ENCODE peak calls at places on chromosome 13, in four cellular contexts. U, E, S and C are unnamed samples.

GRCh38 chr13:113443991-113444390 is 9.3 kb downstream of the ADPRHL1 start:
- DNase-seq in U (no peak), E (no peak), S (no peak), C (no peak)

GRCh38 chr13:34942732-34943674 is 933 bp downstream of the NBEA start:
- DNase-seq in U (no peak), E (no peak), S (peak), C (peak)

GRCh38 chr13:43284162-43284561 is 260.8 kb downstream of the DNAJC15 start:
- DNase-seq in U (no peak), E (no peak), S (no peak), C (no peak)

GRCh38 chr13:46172531-46172991 is 9.4 kb downstream of the LCP1 start:
- DNase-seq in U (no peak), E (peak), S (no peak), C (no peak)

GRCh38 chr13:59490651-59491050 is 673.1 kb downstream of the DIAPH3 start:
- DNase-seq in U (no peak), E (no peak), S (no peak), C (no peak)

GRCh38 chr13:111265006-111265700 is 55.3 kb upstream of the TEX29 start:
- DNase-seq in U (no peak), E (no peak), S (no peak), C (no peak)

GRCh38 chr13:78201411-78201810 is 282.8 kb upstream of the EDNRB start:
- DNase-seq in U (no peak), E (no peak), S (no peak), C (no peak)

GRCh38 chr13:93876236-93876635 is 603.2 kb downstream of the DCT start:
- DNase-seq in U (no peak), E (no peak), S (no peak), C (no peak)

GRCh38 chr13:98804336-98804855 is 51.9 kb upstream of the SLC15A1 start:
- DNase-seq in U (no peak), E (no peak), S (no peak), C (no peak)

GRCh38 chr13:30577381-30577780 is 40.3 kb upstream of the USPL1 start:
- DNase-seq in U (no peak), E (no peak), S (no peak), C (no peak)

GRCh38 chr13:34502011-34502410 is 440.1 kb upstream of the NBEA start:
- DNase-seq in U (no peak), E (no peak), S (no peak), C (no peak)

GRCh38 chr13:81171065-81171647 is 830.2 kb upstream of the SPRY2 start:
- DNase-seq in U (no peak), E (no peak), S (no peak), C (no peak)

GRCh38 chr13:73401769-73402168 is 343.0 kb downstream of the KLF5 start:
- DNase-seq in U (no peak), E (no peak), S (no peak), C (no peak)

GRCh38 chr13:108850706-108851105 is 221.3 kb downstream of the MYO16 start:
- DNase-seq in U (no peak), E (no peak), S (no peak), C (no peak)

GRCh38 chr13:39881887-39882286 is 226.4 kb downstream of the COG6 start:
- DNase-seq in U (no peak), E (no peak), S (no peak), C (no peak)

GRCh38 chr13:77250968-77251367 is 75.9 kb downstream of the MYCBP2 start:
- DNase-seq in U (no peak), E (no peak), S (no peak), C (no peak)

GRCh38 chr13:36850790-36851438 is 31.9 kb downstream of the RFXAP start:
- DNase-seq in U (no peak), E (no peak), S (no peak), C (peak)

GRCh38 chr13:48161530-48162179 is 66.8 kb upstream of the MED4 start:
- DNase-seq in U (no peak), E (no peak), S (no peak), C (no peak)

GRCh38 chr13:82791035-82791434 is 1091.2 kb downstream of the SLITRK1 start:
- DNase-seq in U (no peak), E (no peak), S (no peak), C (no peak)

GRCh38 chr13:48655291-48655690 is 1.6 kb downstream of the CYSLTR2 start:
- DNase-seq in U (no peak), E (no peak), S (no peak), C (no peak)

GRCh38 chr13:47112205-47112896 is 215.5 kb upstream of the HTR2A start:
- DNase-seq in U (no peak), E (no peak), S (no peak), C (no peak)

GRCh38 chr13:114161028-114161556 is 18.0 kb upstream of the CFAP97D2 start:
- DNase-seq in U (no peak), E (no peak), S (no peak), C (no peak)

GRCh38 chr13:53921473-53921872 is 892.9 kb downstream of the OLFM4 start:
- DNase-seq in U (no peak), E (no peak), S (no peak), C (no peak)

GRCh38 chr13:87120476-87120875 is 550.7 kb upstream of the SLITRK5 start:
- DNase-seq in U (no peak), E (no peak), S (no peak), C (no peak)

GRCh38 chr13:110119943-110120905 is 186.7 kb downstream of the COL4A1 start:
- DNase-seq in U (no peak), E (no peak), S (no peak), C (no peak)

GRCh38 chr13:22372261-22372660 is 701.4 kb downstream of the FGF9 start:
- DNase-seq in U (no peak), E (no peak), S (no peak), C (no peak)

GRCh38 chr13:37701972-37702371 is 103.4 kb upstream of the POSTN start:
- DNase-seq in U (no peak), E (no peak), S (no peak), C (no peak)

GRCh38 chr13:113655358-113656014 is 2.5 kb downstream of the ATP4B start:
- DNase-seq in U (no peak), E (no peak), S (no peak), C (no peak)

GRCh38 chr13:94312511-94313191 is 166.8 kb downstream of the DCT start:
- DNase-seq in U (no peak), E (no peak), S (no peak), C (peak)

GRCh38 chr13:51619614-51620013 is 35.4 kb downstream of the WDFY2 start:
- DNase-seq in U (no peak), E (no peak), S (no peak), C (no peak)

GRCh38 chr13:45885194-45885593 is 33.6 kb upstream of the SIAH3 start:
- DNase-seq in U (no peak), E (no peak), S (no peak), C (no peak)

GRCh38 chr13:101202590-101202989 is 213.7 kb downstream of the NALCN start:
- DNase-seq in U (no peak), E (no peak), S (no peak), C (no peak)

GRCh38 chr13:43008591-43008990 is 14.8 kb upstream of the DNAJC15 start:
- DNase-seq in U (no peak), E (no peak), S (no peak), C (no peak)